ENCODE peak calls at places on chromosomes 6 and 20, in four cellular contexts. A is Ammon's horn; S is HepG2; B is effector memory CD4-positive, alpha-beta T cell. D is an unnamed sample.

GRCh38 chr20:63322146-63322922 is 29.3 kb downstream of the COL20A1 start:
- DNase-seq in A (peak), S (no peak), B (no peak), D (no peak)

GRCh38 chr6:35047265-35048011 is 93.7 kb downstream of the TCP11 start:
- DNase-seq in A (no peak), S (no peak), B (no peak), D (peak)

GRCh38 chr20:14012671-14013070 is 17.4 kb downstream of the MACROD2 start:
- DNase-seq in A (no peak), S (no peak), B (no peak), D (no peak)

GRCh38 chr20:48705208-48706115 is 122.3 kb downstream of the PREX1 start:
- DNase-seq in A (no peak), S (no peak), B (no peak), D (no peak)

GRCh38 chr6:1316482-1317220 is 4.8 kb downstream of the FOXQ1 start:
- DNase-seq in A (no peak), S (peak), B (no peak), D (no peak)

GRCh38 chr6:35017461-35018183 is 123.5 kb downstream of the TCP11 start:
- DNase-seq in A (no peak), S (no peak), B (no peak), D (no peak)

GRCh38 chr6:42125663-42126062 is 16.8 kb downstream of the C6orf132 start:
- DNase-seq in A (no peak), S (no peak), B (no peak), D (no peak)

GRCh38 chr20:2804041-2804828 is 3.8 kb upstream of the CPXM1 start:
- DNase-seq in A (no peak), S (no peak), B (no peak), D (no peak)

GRCh38 chr20:40676870-40677269 is 12.2 kb downstream of the MAFB start:
- DNase-seq in A (no peak), S (no peak), B (no peak), D (no peak)

GRCh38 chr6:33895988-33896387 is 92.2 kb upstream of the MLN start:
- DNase-seq in A (no peak), S (no peak), B (no peak), D (no peak)

D was measured in midbrain.